ENCODE peak calls at places on chromosomes 11 and 22, in five cellular contexts. E, V, M, L and T are unnamed samples.

GRCh38 chr22:30985561-30986208 is 16.6 kb downstream of the TUG1 start:
- DNase-seq in E (no peak), V (no peak), L (no peak), M (no peak), T (no peak)

GRCh38 chr11:69647761-69648497 is 7.0 kb downstream of the CCND1 start:
- DNase-seq in V (no peak), L (no peak), M (no peak), E (no peak), T (no peak)

GRCh38 chr11:18065572-18065971 is 19.5 kb upstream of the TPH1 start:
- DNase-seq in M (peak), E (no peak), L (no peak), V (peak), T (no peak)

GRCh38 chr11:5524756-5525155 is 8.3 kb upstream of the UBQLNL start:
- DNase-seq in V (no peak), E (no peak), M (no peak), L (no peak), T (no peak)

GRCh38 chr22:28279888-28280287 is 360.8 kb upstream of the PITPNB start:
- DNase-seq in E (no peak), M (no peak), L (peak), V (no peak), T (no peak)

GRCh38 chr11:76166314-76166713 is 40.0 kb downstream of the WNT11 start:
- DNase-seq in E (no peak), V (no peak), M (no peak), L (no peak), T (no peak)

GRCh38 chr11:95296165-95296564 is 65.2 kb upstream of the SESN3 start:
- DNase-seq in V (no peak), M (no peak), L (no peak), E (no peak), T (no peak)

GRCh38 chr22:20571078-20571503 is 63.7 kb downstream of the MED15 start:
- DNase-seq in M (no peak), V (no peak), L (no peak), E (no peak), T (no peak)

GRCh38 chr11:22711880-22712279 is 45.5 kb downstream of the GAS2 start:
- DNase-seq in M (no peak), V (no peak), E (no peak), L (no peak), T (no peak)

GRCh38 chr11:120573756-120574354 is 62.3 kb downstream of the GRIK4 start:
- DNase-seq in V (no peak), E (no peak), M (no peak), L (no peak), T (no peak)

GRCh38 chr22:47445716-47446290 is 683.4 kb downstream of the TBC1D22A start:
- DNase-seq in E (no peak), V (no peak), M (no peak), L (no peak), T (no peak)

GRCh38 chr11:67345949-67346819 is 7.2 kb downstream of the POLD4 start:
- DNase-seq in M (no peak), L (peak), E (peak), V (peak), T (peak)

GRCh38 chr11:128575956-128576340 is 11.4 kb downstream of the ETS1 start:
- DNase-seq in L (peak), V (no peak), M (no peak), E (peak), T (peak)

GRCh38 chr22:21752276-21752675 is 16.7 kb upstream of the YPEL1 start:
- DNase-seq in E (no peak), L (no peak), V (no peak), M (no peak), T (no peak)

GRCh38 chr22:27800250-27801131 is 1.1 kb downstream of the MN1 start:
- DNase-seq in M (no peak), V (no peak), L (peak), E (peak), T (peak)

GRCh38 chr11:30423886-30424285 is 101.0 kb downstream of the ARL14EP start:
- DNase-seq in V (no peak), M (no peak), E (no peak), L (no peak), T (no peak)

GRCh38 chr11:70942593-70942992 is 309.8 kb downstream of the SHANK2 start:
- DNase-seq in E (no peak), L (no peak), V (peak), M (no peak), T (peak)
- TF ChIP-seq CTCF in E (peak), L (peak), V (peak), M (no peak), T (peak)

DNA sequence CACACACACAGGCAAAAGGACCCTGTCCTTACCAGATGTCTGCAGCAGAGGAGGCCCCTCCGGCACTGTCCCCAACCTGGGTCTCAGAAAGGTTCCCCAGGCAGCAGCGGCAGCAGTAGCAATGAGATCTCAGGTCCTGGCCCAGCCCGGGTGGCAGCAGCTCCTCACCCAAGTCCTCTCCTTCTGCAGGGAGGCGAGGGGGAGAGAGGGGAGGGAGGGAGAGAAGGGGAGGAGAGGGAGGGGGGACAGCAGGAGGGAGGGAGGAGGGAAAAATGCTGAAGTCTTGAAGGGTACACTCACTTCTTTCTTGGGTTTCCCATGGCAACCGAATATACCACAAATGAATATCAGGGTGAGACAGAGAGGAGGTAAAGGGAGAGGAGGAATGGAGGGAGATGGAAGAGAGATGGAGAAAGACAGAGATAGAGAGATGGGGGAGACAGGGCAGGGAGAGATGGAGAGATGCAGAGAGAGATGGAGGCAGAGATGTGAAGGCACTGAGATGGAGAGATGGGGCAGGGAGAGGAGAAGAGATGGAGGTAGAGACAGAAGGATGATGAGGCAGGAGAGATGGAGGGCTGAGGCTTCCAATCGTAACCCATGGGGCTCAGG is 9.4 kb downstream of the ELFN2 start:
- DNase-seq in L (no peak), E (no peak), M (no peak), V (no peak), T (no peak)
- H3K4me3 ChIP-seq in L (no peak), E (no peak), M (no peak), V (no peak), T (no peak)

GRCh38 chr11:134244593-134244992 is 8.6 kb downstream of the THYN1 start:
- DNase-seq in V (peak), L (no peak), E (peak), M (no peak), T (peak)
- TF ChIP-seq CTCF in V (peak), L (peak), E (peak), M (peak), T (peak)

GRCh38 chr11:113160652-113161051 is 153.7 kb upstream of the TTC12 start:
- DNase-seq in V (no peak), E (no peak), M (no peak), L (no peak), T (no peak)

GRCh38 chr11:113163291-113164030 is 150.9 kb upstream of the TTC12 start:
- DNase-seq in L (peak), M (no peak), V (no peak), E (peak), T (peak)

GRCh38 chr11:113159967-113160621 is 154.3 kb upstream of the TTC12 start:
- DNase-seq in M (no peak), V (no peak), L (peak), E (peak), T (no peak)

GRCh38 chr11:113161671-113162589 is 152.5 kb upstream of the TTC12 start:
- DNase-seq in E (no peak), V (no peak), L (no peak), M (no peak), T (no peak)

DNA sequence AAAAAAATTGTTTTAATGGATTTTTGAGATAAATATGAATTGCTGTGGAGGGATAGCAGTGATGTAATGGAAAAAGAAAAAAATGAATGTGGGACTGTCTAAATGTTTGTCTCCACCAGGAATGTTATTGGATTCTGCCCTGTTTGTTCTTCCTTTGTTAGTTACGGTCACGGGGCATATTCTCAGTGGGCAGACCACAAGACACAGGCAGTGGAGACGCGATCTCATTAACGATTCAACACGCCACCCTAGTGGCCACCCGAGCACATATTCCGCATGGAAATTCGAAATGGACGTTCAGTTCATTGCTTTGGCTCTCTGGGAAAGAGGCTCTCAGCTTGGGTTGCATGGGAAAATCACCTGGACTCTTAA is 151.8 kb upstream of the TTC12 start:
- DNase-seq in L (peak), M (no peak), V (no peak), E (peak), T (peak)
- H3K4me3 ChIP-seq in L (no peak), M (no peak), V (no peak), E (no peak), T (no peak)

GRCh38 chr11:83194284-83195175 is 1.0 kb downstream of the ANKRD42 start:
- DNase-seq in E (peak), L (peak), M (peak), V (peak), T (peak)
- TF ChIP-seq CTCF in E (peak), L (no peak), M (no peak), V (no peak), T (peak)